ENCODE peak calls at places on chromosomes 7 and 10, in six cellular contexts. One of them, this sample, is unnamed.

GRCh38 chr10:33913194-33913593 is 578.7 kb upstream of the NRP1 start:
- DNase-seq in stimulated activated naive CD8-positive, alpha-beta T cell treated with anti-CD3 and anti-CD28 coated beads, Interleukin-15, Interleukin-2, amounts not matched to agents 100 U/mL and 50 U/mL, for 24 hours: no peak
- DNase-seq in astrocyte of the cerebellum: no peak
- DNase-seq in AG04450: no peak
- DNase-seq in anterior cingulate cortex: no peak
- DNase-seq in stimulated activated CD8-positive, alpha-beta memory T cell treated with anti-CD3 and anti-CD28 coated beads, Interleukin-12 subunit alpha, Interleukin-12 subunit beta, amount 100 ng/mL, for 1 hour: no peak
- DNase-seq in this sample: no peak

GRCh38 chr7:30001953-30002352 is 12.4 kb upstream of the SCRN1 start:
- DNase-seq in stimulated activated CD8-positive, alpha-beta memory T cell treated with anti-CD3 and anti-CD28 coated beads, Interleukin-12 subunit alpha, Interleukin-12 subunit beta, amount 100 ng/mL, for 1 hour: no peak
- DNase-seq in astrocyte of the cerebellum: no peak
- DNase-seq in AG04450: no peak
- DNase-seq in anterior cingulate cortex: no peak
- DNase-seq in stimulated activated naive CD8-positive, alpha-beta T cell treated with anti-CD3 and anti-CD28 coated beads, Interleukin-15, Interleukin-2, amounts not matched to agents 100 U/mL and 50 U/mL, for 24 hours: no peak
- DNase-seq in this sample: no peak

GRCh38 chr10:59907918-59908807 is 1.8 kb upstream of the CCDC6 start:
- DNase-seq in stimulated activated CD8-positive, alpha-beta memory T cell treated with anti-CD3 and anti-CD28 coated beads, Interleukin-12 subunit alpha, Interleukin-12 subunit beta, amount 100 ng/mL, for 1 hour: peak; percentile 27
- DNase-seq in anterior cingulate cortex: no peak
- DNase-seq in astrocyte of the cerebellum: peak; percentile 95
- DNase-seq in stimulated activated naive CD8-positive, alpha-beta T cell treated with anti-CD3 and anti-CD28 coated beads, Interleukin-15, Interleukin-2, amounts not matched to agents 100 U/mL and 50 U/mL, for 24 hours: peak; percentile 53
- DNase-seq in AG04450: peak; percentile 63
- DNase-seq in this sample: no peak

GRCh38 chr10:63671317-63671937 is 150.2 kb downstream of the REEP3 start:
- DNase-seq in anterior cingulate cortex: no peak
- DNase-seq in stimulated activated CD8-positive, alpha-beta memory T cell treated with anti-CD3 and anti-CD28 coated beads, Interleukin-12 subunit alpha, Interleukin-12 subunit beta, amount 100 ng/mL, for 1 hour: no peak
- DNase-seq in astrocyte of the cerebellum: peak; percentile 85
- DNase-seq in stimulated activated naive CD8-positive, alpha-beta T cell treated with anti-CD3 and anti-CD28 coated beads, Interleukin-15, Interleukin-2, amounts not matched to agents 100 U/mL and 50 U/mL, for 24 hours: no peak
- DNase-seq in AG04450: peak; percentile 55
- DNase-seq in this sample: no peak

GRCh38 chr7:127897704-127898454 is 133.4 kb downstream of the LRRC4 start:
- DNase-seq in stimulated activated naive CD8-positive, alpha-beta T cell treated with anti-CD3 and anti-CD28 coated beads, Interleukin-15, Interleukin-2, amounts not matched to agents 100 U/mL and 50 U/mL, for 24 hours: peak; percentile 24
- DNase-seq in stimulated activated CD8-positive, alpha-beta memory T cell treated with anti-CD3 and anti-CD28 coated beads, Interleukin-12 subunit alpha, Interleukin-12 subunit beta, amount 100 ng/mL, for 1 hour: no peak
- DNase-seq in astrocyte of the cerebellum: no peak
- DNase-seq in anterior cingulate cortex: no peak
- DNase-seq in AG04450: no peak
- DNase-seq in this sample: no peak

GRCh38 chr7:133486-133885 is 58.9 kb upstream of the FAM20C start:
- DNase-seq in AG04450: no peak
- DNase-seq in astrocyte of the cerebellum: no peak
- DNase-seq in stimulated activated CD8-positive, alpha-beta memory T cell treated with anti-CD3 and anti-CD28 coated beads, Interleukin-12 subunit alpha, Interleukin-12 subunit beta, amount 100 ng/mL, for 1 hour: no peak
- DNase-seq in anterior cingulate cortex: no peak
- DNase-seq in stimulated activated naive CD8-positive, alpha-beta T cell treated with anti-CD3 and anti-CD28 coated beads, Interleukin-15, Interleukin-2, amounts not matched to agents 100 U/mL and 50 U/mL, for 24 hours: no peak
- DNase-seq in this sample: no peak

GRCh38 chr10:100518761-100519241 is 860 bp downstream of the SEC31B start:
- DNase-seq in AG04450: no peak
- DNase-seq in stimulated activated CD8-positive, alpha-beta memory T cell treated with anti-CD3 and anti-CD28 coated beads, Interleukin-12 subunit alpha, Interleukin-12 subunit beta, amount 100 ng/mL, for 1 hour: peak; percentile 37
- DNase-seq in astrocyte of the cerebellum: peak; percentile 40
- DNase-seq in stimulated activated naive CD8-positive, alpha-beta T cell treated with anti-CD3 and anti-CD28 coated beads, Interleukin-15, Interleukin-2, amounts not matched to agents 100 U/mL and 50 U/mL, for 24 hours: peak; percentile 77
- DNase-seq in anterior cingulate cortex: no peak
- DNase-seq in this sample: no peak

GRCh38 chr10:63627881-63628296 is 106.7 kb downstream of the REEP3 start:
- DNase-seq in astrocyte of the cerebellum: no peak
- DNase-seq in AG04450: no peak
- DNase-seq in stimulated activated CD8-positive, alpha-beta memory T cell treated with anti-CD3 and anti-CD28 coated beads, Interleukin-12 subunit alpha, Interleukin-12 subunit beta, amount 100 ng/mL, for 1 hour: no peak
- DNase-seq in anterior cingulate cortex: no peak
- DNase-seq in stimulated activated naive CD8-positive, alpha-beta T cell treated with anti-CD3 and anti-CD28 coated beads, Interleukin-15, Interleukin-2, amounts not matched to agents 100 U/mL and 50 U/mL, for 24 hours: no peak
- DNase-seq in this sample: no peak

GRCh38 chr10:1824928-1825327 is 87.6 kb upstream of the ADARB2 start:
- DNase-seq in anterior cingulate cortex: no peak
- DNase-seq in stimulated activated CD8-positive, alpha-beta memory T cell treated with anti-CD3 and anti-CD28 coated beads, Interleukin-12 subunit alpha, Interleukin-12 subunit beta, amount 100 ng/mL, for 1 hour: no peak
- DNase-seq in astrocyte of the cerebellum: no peak
- DNase-seq in stimulated activated naive CD8-positive, alpha-beta T cell treated with anti-CD3 and anti-CD28 coated beads, Interleukin-15, Interleukin-2, amounts not matched to agents 100 U/mL and 50 U/mL, for 24 hours: no peak
- DNase-seq in AG04450: no peak
- DNase-seq in this sample: no peak

GRCh38 chr7:66837007-66837406 is 84.0 kb upstream of the TMEM248 start:
- DNase-seq in astrocyte of the cerebellum: no peak
- DNase-seq in AG04450: no peak
- DNase-seq in anterior cingulate cortex: no peak
- DNase-seq in stimulated activated naive CD8-positive, alpha-beta T cell treated with anti-CD3 and anti-CD28 coated beads, Interleukin-15, Interleukin-2, amounts not matched to agents 100 U/mL and 50 U/mL, for 24 hours: peak; percentile 66
- DNase-seq in stimulated activated CD8-positive, alpha-beta memory T cell treated with anti-CD3 and anti-CD28 coated beads, Interleukin-12 subunit alpha, Interleukin-12 subunit beta, amount 100 ng/mL, for 1 hour: no peak
- DNase-seq in this sample: peak; percentile 53

GRCh38 chr10:8050561-8051108 is 3.9 kb upstream of the GATA3 start:
- DNase-seq in astrocyte of the cerebellum: no peak
- DNase-seq in anterior cingulate cortex: no peak
- DNase-seq in stimulated activated naive CD8-positive, alpha-beta T cell treated with anti-CD3 and anti-CD28 coated beads, Interleukin-15, Interleukin-2, amounts not matched to agents 100 U/mL and 50 U/mL, for 24 hours: peak; percentile 46
- DNase-seq in stimulated activated CD8-positive, alpha-beta memory T cell treated with anti-CD3 and anti-CD28 coated beads, Interleukin-12 subunit alpha, Interleukin-12 subunit beta, amount 100 ng/mL, for 1 hour: no peak
- DNase-seq in AG04450: no peak
- DNase-seq in this sample: no peak

GRCh38 chr7:71925663-71926062 is 486.5 kb downstream of the CALN1 start:
- DNase-seq in astrocyte of the cerebellum: no peak
- DNase-seq in AG04450: no peak
- DNase-seq in stimulated activated naive CD8-positive, alpha-beta T cell treated with anti-CD3 and anti-CD28 coated beads, Interleukin-15, Interleukin-2, amounts not matched to agents 100 U/mL and 50 U/mL, for 24 hours: no peak
- DNase-seq in stimulated activated CD8-positive, alpha-beta memory T cell treated with anti-CD3 and anti-CD28 coated beads, Interleukin-12 subunit alpha, Interleukin-12 subunit beta, amount 100 ng/mL, for 1 hour: no peak
- DNase-seq in anterior cingulate cortex: no peak
- DNase-seq in this sample: no peak

GRCh38 chr10:69968830-69969229 is 83.8 kb upstream of the MACROH2A2 start:
- DNase-seq in astrocyte of the cerebellum: no peak
- DNase-seq in AG04450: no peak
- DNase-seq in anterior cingulate cortex: no peak
- DNase-seq in stimulated activated CD8-positive, alpha-beta memory T cell treated with anti-CD3 and anti-CD28 coated beads, Interleukin-12 subunit alpha, Interleukin-12 subunit beta, amount 100 ng/mL, for 1 hour: no peak
- DNase-seq in stimulated activated naive CD8-positive, alpha-beta T cell treated with anti-CD3 and anti-CD28 coated beads, Interleukin-15, Interleukin-2, amounts not matched to agents 100 U/mL and 50 U/mL, for 24 hours: no peak
- DNase-seq in this sample: no peak

GRCh38 chr10:125162181-125162906 is 2.0 kb upstream of the CTBP2 start:
- DNase-seq in astrocyte of the cerebellum: no peak
- DNase-seq in anterior cingulate cortex: no peak
- DNase-seq in stimulated activated CD8-positive, alpha-beta memory T cell treated with anti-CD3 and anti-CD28 coated beads, Interleukin-12 subunit alpha, Interleukin-12 subunit beta, amount 100 ng/mL, for 1 hour: no peak
- DNase-seq in stimulated activated naive CD8-positive, alpha-beta T cell treated with anti-CD3 and anti-CD28 coated beads, Interleukin-15, Interleukin-2, amounts not matched to agents 100 U/mL and 50 U/mL, for 24 hours: no peak
- DNase-seq in AG04450: no peak
- DNase-seq in this sample: no peak

GRCh38 chr10:71475243-71475871 is 78.6 kb downstream of the CDH23 start:
- DNase-seq in stimulated activated CD8-positive, alpha-beta memory T cell treated with anti-CD3 and anti-CD28 coated beads, Interleukin-12 subunit alpha, Interleukin-12 subunit beta, amount 100 ng/mL, for 1 hour: no peak
- DNase-seq in astrocyte of the cerebellum: no peak
- DNase-seq in stimulated activated naive CD8-positive, alpha-beta T cell treated with anti-CD3 and anti-CD28 coated beads, Interleukin-15, Interleukin-2, amounts not matched to agents 100 U/mL and 50 U/mL, for 24 hours: no peak
- DNase-seq in anterior cingulate cortex: no peak
- DNase-seq in AG04450: no peak
- DNase-seq in this sample: no peak

GRCh38 chr10:4883079-4883739 is 57.2 kb downstream of the AKR1E2 start:
- DNase-seq in stimulated activated naive CD8-positive, alpha-beta T cell treated with anti-CD3 and anti-CD28 coated beads, Interleukin-15, Interleukin-2, amounts not matched to agents 100 U/mL and 50 U/mL, for 24 hours: no peak
- DNase-seq in astrocyte of the cerebellum: no peak
- DNase-seq in anterior cingulate cortex: no peak
- DNase-seq in stimulated activated CD8-positive, alpha-beta memory T cell treated with anti-CD3 and anti-CD28 coated beads, Interleukin-12 subunit alpha, Interleukin-12 subunit beta, amount 100 ng/mL, for 1 hour: no peak
- DNase-seq in AG04450: peak; percentile 48
- DNase-seq in this sample: no peak

GRCh38 chr7:106377847-106378361 is 93.1 kb upstream of the NAMPT start:
- DNase-seq in stimulated activated CD8-positive, alpha-beta memory T cell treated with anti-CD3 and anti-CD28 coated beads, Interleukin-12 subunit alpha, Interleukin-12 subunit beta, amount 100 ng/mL, for 1 hour: no peak
- DNase-seq in stimulated activated naive CD8-positive, alpha-beta T cell treated with anti-CD3 and anti-CD28 coated beads, Interleukin-15, Interleukin-2, amounts not matched to agents 100 U/mL and 50 U/mL, for 24 hours: no peak
- DNase-seq in anterior cingulate cortex: no peak
- DNase-seq in astrocyte of the cerebellum: no peak
- DNase-seq in AG04450: no peak
- DNase-seq in this sample: no peak

GRCh38 chr10:679556-679955 is 9.9 kb downstream of the DIP2C start:
- DNase-seq in stimulated activated CD8-positive, alpha-beta memory T cell treated with anti-CD3 and anti-CD28 coated beads, Interleukin-12 subunit alpha, Interleukin-12 subunit beta, amount 100 ng/mL, for 1 hour: no peak
- DNase-seq in anterior cingulate cortex: no peak
- DNase-seq in AG04450: no peak
- DNase-seq in stimulated activated naive CD8-positive, alpha-beta T cell treated with anti-CD3 and anti-CD28 coated beads, Interleukin-15, Interleukin-2, amounts not matched to agents 100 U/mL and 50 U/mL, for 24 hours: no peak
- DNase-seq in astrocyte of the cerebellum: no peak
- DNase-seq in this sample: no peak

GRCh38 chr10:79488303-79488702 is 24.0 kb upstream of the EIF5AL1 start:
- DNase-seq in AG04450: peak; percentile 78
- DNase-seq in astrocyte of the cerebellum: peak; percentile 83
- DNase-seq in stimulated activated naive CD8-positive, alpha-beta T cell treated with anti-CD3 and anti-CD28 coated beads, Interleukin-15, Interleukin-2, amounts not matched to agents 100 U/mL and 50 U/mL, for 24 hours: no peak
- DNase-seq in stimulated activated CD8-positive, alpha-beta memory T cell treated with anti-CD3 and anti-CD28 coated beads, Interleukin-12 subunit alpha, Interleukin-12 subunit beta, amount 100 ng/mL, for 1 hour: no peak
- DNase-seq in anterior cingulate cortex: no peak
- DNase-seq in this sample: no peak

GRCh38 chr7:108492742-108493141 is 33.2 kb downstream of the PNPLA8 start:
- DNase-seq in stimulated activated naive CD8-positive, alpha-beta T cell treated with anti-CD3 and anti-CD28 coated beads, Interleukin-15, Interleukin-2, amounts not matched to agents 100 U/mL and 50 U/mL, for 24 hours: no peak
- DNase-seq in anterior cingulate cortex: no peak
- DNase-seq in astrocyte of the cerebellum: no peak
- DNase-seq in AG04450: no peak
- DNase-seq in stimulated activated CD8-positive, alpha-beta memory T cell treated with anti-CD3 and anti-CD28 coated beads, Interleukin-12 subunit alpha, Interleukin-12 subunit beta, amount 100 ng/mL, for 1 hour: no peak
- DNase-seq in this sample: no peak

GRCh38 chr10:103232772-103233488 is 12.8 kb upstream of the RPEL1 start:
- DNase-seq in anterior cingulate cortex: no peak
- DNase-seq in stimulated activated CD8-positive, alpha-beta memory T cell treated with anti-CD3 and anti-CD28 coated beads, Interleukin-12 subunit alpha, Interleukin-12 subunit beta, amount 100 ng/mL, for 1 hour: no peak
- DNase-seq in stimulated activated naive CD8-positive, alpha-beta T cell treated with anti-CD3 and anti-CD28 coated beads, Interleukin-15, Interleukin-2, amounts not matched to agents 100 U/mL and 50 U/mL, for 24 hours: no peak
- DNase-seq in astrocyte of the cerebellum: no peak
- DNase-seq in AG04450: peak; percentile 55
- DNase-seq in this sample: no peak

GRCh38 chr7:1331576-1332467 is 99.2 kb downstream of the UNCX start:
- DNase-seq in stimulated activated CD8-positive, alpha-beta memory T cell treated with anti-CD3 and anti-CD28 coated beads, Interleukin-12 subunit alpha, Interleukin-12 subunit beta, amount 100 ng/mL, for 1 hour: no peak
- DNase-seq in AG04450: no peak
- DNase-seq in stimulated activated naive CD8-positive, alpha-beta T cell treated with anti-CD3 and anti-CD28 coated beads, Interleukin-15, Interleukin-2, amounts not matched to agents 100 U/mL and 50 U/mL, for 24 hours: no peak
- DNase-seq in anterior cingulate cortex: no peak
- DNase-seq in astrocyte of the cerebellum: no peak
- DNase-seq in this sample: no peak

GRCh38 chr10:97779492-97779891 is 7.7 kb upstream of the SFRP5 start:
- DNase-seq in stimulated activated CD8-positive, alpha-beta memory T cell treated with anti-CD3 and anti-CD28 coated beads, Interleukin-12 subunit alpha, Interleukin-12 subunit beta, amount 100 ng/mL, for 1 hour: no peak
- DNase-seq in astrocyte of the cerebellum: no peak
- DNase-seq in AG04450: no peak
- DNase-seq in anterior cingulate cortex: no peak
- DNase-seq in stimulated activated naive CD8-positive, alpha-beta T cell treated with anti-CD3 and anti-CD28 coated beads, Interleukin-15, Interleukin-2, amounts not matched to agents 100 U/mL and 50 U/mL, for 24 hours: no peak
- DNase-seq in this sample: no peak

GRCh38 chr7:17524746-17525145 is 226.3 kb downstream of the AHR start:
- DNase-seq in AG04450: no peak
- DNase-seq in anterior cingulate cortex: no peak
- DNase-seq in stimulated activated CD8-positive, alpha-beta memory T cell treated with anti-CD3 and anti-CD28 coated beads, Interleukin-12 subunit alpha, Interleukin-12 subunit beta, amount 100 ng/mL, for 1 hour: no peak
- DNase-seq in stimulated activated naive CD8-positive, alpha-beta T cell treated with anti-CD3 and anti-CD28 coated beads, Interleukin-15, Interleukin-2, amounts not matched to agents 100 U/mL and 50 U/mL, for 24 hours: no peak
- DNase-seq in astrocyte of the cerebellum: peak; percentile 36
- DNase-seq in this sample: no peak

GRCh38 chr10:117152668-117153067 is 14.6 kb upstream of the VAX1 start:
- DNase-seq in AG04450: no peak
- DNase-seq in stimulated activated naive CD8-positive, alpha-beta T cell treated with anti-CD3 and anti-CD28 coated beads, Interleukin-15, Interleukin-2, amounts not matched to agents 100 U/mL and 50 U/mL, for 24 hours: no peak
- DNase-seq in anterior cingulate cortex: no peak
- DNase-seq in astrocyte of the cerebellum: no peak
- DNase-seq in stimulated activated CD8-positive, alpha-beta memory T cell treated with anti-CD3 and anti-CD28 coated beads, Interleukin-12 subunit alpha, Interleukin-12 subunit beta, amount 100 ng/mL, for 1 hour: no peak
- DNase-seq in this sample: no peak

GRCh38 chr7:134662871-134663205 is 16.2 kb downstream of the BPGM start:
- DNase-seq in stimulated activated CD8-positive, alpha-beta memory T cell treated with anti-CD3 and anti-CD28 coated beads, Interleukin-12 subunit alpha, Interleukin-12 subunit beta, amount 100 ng/mL, for 1 hour: no peak
- DNase-seq in AG04450: no peak
- DNase-seq in stimulated activated naive CD8-positive, alpha-beta T cell treated with anti-CD3 and anti-CD28 coated beads, Interleukin-15, Interleukin-2, amounts not matched to agents 100 U/mL and 50 U/mL, for 24 hours: no peak
- DNase-seq in astrocyte of the cerebellum: no peak
- DNase-seq in anterior cingulate cortex: no peak
- DNase-seq in this sample: no peak

GRCh38 chr10:132916421-132916841 is 25.9 kb downstream of the CFAP46 start:
- DNase-seq in astrocyte of the cerebellum: no peak
- DNase-seq in anterior cingulate cortex: no peak
- DNase-seq in stimulated activated naive CD8-positive, alpha-beta T cell treated with anti-CD3 and anti-CD28 coated beads, Interleukin-15, Interleukin-2, amounts not matched to agents 100 U/mL and 50 U/mL, for 24 hours: no peak
- DNase-seq in AG04450: no peak
- DNase-seq in stimulated activated CD8-positive, alpha-beta memory T cell treated with anti-CD3 and anti-CD28 coated beads, Interleukin-12 subunit alpha, Interleukin-12 subunit beta, amount 100 ng/mL, for 1 hour: no peak
- DNase-seq in this sample: no peak

GRCh38 chr10:5604236-5604925 is 62.0 kb downstream of the ASB13 start:
- DNase-seq in stimulated activated naive CD8-positive, alpha-beta T cell treated with anti-CD3 and anti-CD28 coated beads, Interleukin-15, Interleukin-2, amounts not matched to agents 100 U/mL and 50 U/mL, for 24 hours: no peak
- DNase-seq in stimulated activated CD8-positive, alpha-beta memory T cell treated with anti-CD3 and anti-CD28 coated beads, Interleukin-12 subunit alpha, Interleukin-12 subunit beta, amount 100 ng/mL, for 1 hour: no peak
- DNase-seq in anterior cingulate cortex: no peak
- DNase-seq in AG04450: no peak
- DNase-seq in astrocyte of the cerebellum: no peak
- DNase-seq in this sample: no peak

This sample was measured in NK-92 treated with Interleukin-12 subunit alpha and Interleukin-12 subunit beta, amount 100 ng/mL, for 24 hours.